ENCODE peak calls at places on chromosomes 2 and 18, in six cellular contexts. N is CD8-positive, alpha-beta T cell; M is pancreas; J is spleen; H is WERI-Rb-1; Q is cardiac fibroblast. X is an unnamed sample.

GRCh38 chr2:166180951-166181812 is 53.4 kb upstream of the SCN1A start:
- DNase-seq in N (no peak), M (peak; percentile 60), J (peak; percentile 71), H (peak; percentile 62), Q (peak; percentile 62), X (peak; percentile 66)

GRCh38 chr2:86541282-86541681 is 22.0 kb downstream of the CHMP3 start:
- DNase-seq in N (no peak), M (no peak), J (no peak), H (no peak), Q (peak; percentile 56), X (no peak)

GRCh38 chr2:226637383-226637782 is 162.2 kb downstream of the IRS1 start:
- DNase-seq in N (no peak), M (no peak), J (no peak), H (no peak), Q (no peak), X (no peak)

GRCh38 chr18:60978338-60978737 is 354.9 kb upstream of the CDH20 start:
- DNase-seq in N (no peak), M (no peak), J (no peak), H (no peak), Q (peak; percentile 64), X (no peak)

GRCh38 chr2:157874997-157875719 is 972 bp downstream of the ACVR1 start:
- DNase-seq in N (no peak), M (peak; percentile 60), J (peak; percentile 80), H (peak; percentile 38), Q (peak; percentile 83), X (no peak)

GRCh38 chr18:3486514-3486913 is 36.5 kb downstream of the TGIF1 start:
- DNase-seq in N (no peak), M (no peak), J (peak; percentile 77), H (no peak), Q (no peak), X (no peak)

GRCh38 chr2:158457826-158458616 is 1.3 kb downstream of the PKP4 start:
- DNase-seq in N (peak; percentile 26), M (peak; percentile 93), J (no peak), H (peak; percentile 63), Q (peak; percentile 60), X (peak; percentile 56)

GRCh38 chr2:73085691-73086090 is 14.2 kb upstream of the SFXN5 start:
- DNase-seq in N (peak; percentile 69), M (peak; percentile 92), J (peak; percentile 95), H (peak; percentile 92), Q (peak; percentile 79), X (peak; percentile 81)

GRCh38 chr18:28159055-28159454 is 17.9 kb downstream of the CDH2 start:
- DNase-seq in N (no peak), M (no peak), J (no peak), H (peak; percentile 59), Q (no peak), X (no peak)

GRCh38 chr2:9972621-9973445 is 21.3 kb downstream of the GRHL1 start:
- DNase-seq in N (no peak), M (no peak), J (no peak), H (no peak), Q (peak; percentile 55), X (no peak)

GRCh38 chr2:37201208-37201607 is 4.9 kb downstream of the CEBPZOS start:
- DNase-seq in N (no peak), M (no peak), J (no peak), H (no peak), Q (no peak), X (no peak)

GRCh38 chr2:112182581-112183034 is 44.4 kb downstream of the FBLN7 start:
- DNase-seq in N (no peak), M (no peak), J (no peak), H (no peak), Q (no peak), X (no peak)

GRCh38 chr2:129467941-129468340 is 511.5 kb upstream of the RAB6C start:
- DNase-seq in N (no peak), M (no peak), J (no peak), H (no peak), Q (no peak), X (no peak)

GRCh38 chr2:240810199-240810598 is 9.8 kb downstream of the KIF1A start:
- DNase-seq in N (no peak), M (no peak), J (no peak), H (no peak), Q (no peak), X (no peak)
- TF ChIP-seq CTCF in N (no peak), M (no peak), J (no peak), H (no peak), Q (no peak), X (peak; percentile 28)

GRCh38 chr2:68169308-68169707 is 11.6 kb downstream of the PNO1 start:
- DNase-seq in N (no peak), M (no peak), J (no peak), H (no peak), Q (no peak), X (no peak)

GRCh38 chr2:68171684-68172083 is 14.0 kb downstream of the PNO1 start:
- DNase-seq in N (no peak), M (no peak), J (no peak), H (no peak), Q (no peak), X (no peak)

GRCh38 chr2:68171146-68171545 is 13.5 kb downstream of the PNO1 start:
- DNase-seq in N (no peak), M (no peak), J (no peak), H (no peak), Q (no peak), X (no peak)

GRCh38 chr2:68163641-68164040 is 6.0 kb downstream of the PNO1 start:
- DNase-seq in N (no peak), M (no peak), J (no peak), H (peak; percentile 82), Q (no peak), X (no peak)

DNA sequence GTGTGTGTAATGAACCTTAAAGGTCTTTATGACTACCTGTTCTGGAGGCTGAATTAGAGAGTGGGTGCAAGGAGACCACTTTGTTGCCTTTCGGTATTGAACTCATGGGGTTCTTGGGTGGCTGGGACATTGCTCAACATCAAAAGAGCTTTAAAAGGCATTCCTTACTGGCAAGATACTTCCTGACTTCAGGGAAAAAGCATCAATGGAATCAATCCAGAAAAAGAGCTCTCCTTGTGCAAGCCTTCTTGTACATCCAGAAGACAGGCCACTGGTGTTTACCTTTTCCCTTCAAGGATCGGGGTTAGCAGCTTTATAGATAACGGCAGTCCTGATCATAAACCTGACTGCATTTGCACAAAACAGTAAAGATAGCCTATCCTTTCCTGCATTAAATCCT is 9.5 kb downstream of the PNO1 start:
- DNase-seq in N (no peak), M (no peak), J (no peak), H (no peak), Q (peak; percentile 39), X (no peak)
- TF ChIP-seq CTCF in N (no peak), M (no peak), J (no peak), H (no peak), Q (no peak), X (no peak)

DNA sequence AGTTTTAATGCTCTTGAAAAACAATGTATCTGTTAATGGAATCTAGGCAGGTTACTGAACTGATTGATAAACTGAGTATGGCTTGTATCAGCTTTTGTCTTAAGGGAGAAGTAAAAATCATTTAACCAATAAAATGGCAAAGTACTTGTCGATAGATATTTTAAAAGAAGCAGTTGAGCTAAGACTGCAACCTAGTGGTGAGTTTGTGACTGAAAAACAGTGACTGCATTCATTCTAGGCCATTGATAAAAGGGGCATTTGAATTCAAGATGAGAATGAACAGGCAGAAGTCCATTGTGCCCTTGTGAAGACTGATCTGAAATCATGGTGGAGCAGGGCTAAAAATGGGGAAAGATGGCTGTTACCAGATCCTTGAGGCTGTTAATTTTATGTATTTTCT is 59.4 kb upstream of the MSTN start:
- DNase-seq in N (no peak), M (no peak), J (no peak), H (no peak), Q (peak; percentile 34), X (no peak)
- TF ChIP-seq CTCF in N (no peak), M (peak; percentile 18), J (no peak), H (peak; percentile 51), Q (peak; percentile 42), X (peak; percentile 57)

GRCh38 chr18:63895190-63895589 is 7.7 kb downstream of the SERPINB2 start:
- DNase-seq in N (no peak), M (no peak), J (no peak), H (no peak), Q (no peak), X (no peak)
- TF ChIP-seq CTCF in N (no peak), M (no peak), J (no peak), H (no peak), Q (no peak), X (no peak)

GRCh38 chr2:69815717-69816116 is 13.7 kb upstream of the GMCL1 start:
- DNase-seq in N (no peak), M (no peak), J (no peak), H (no peak), Q (no peak), X (no peak)

GRCh38 chr2:69817739-69818494 is 11.5 kb upstream of the GMCL1 start:
- DNase-seq in N (no peak), M (no peak), J (no peak), H (no peak), Q (peak; percentile 62), X (no peak)

GRCh38 chr2:69811591-69811990 is 17.9 kb upstream of the GMCL1 start:
- DNase-seq in N (no peak), M (no peak), J (no peak), H (no peak), Q (no peak), X (no peak)

DNA sequence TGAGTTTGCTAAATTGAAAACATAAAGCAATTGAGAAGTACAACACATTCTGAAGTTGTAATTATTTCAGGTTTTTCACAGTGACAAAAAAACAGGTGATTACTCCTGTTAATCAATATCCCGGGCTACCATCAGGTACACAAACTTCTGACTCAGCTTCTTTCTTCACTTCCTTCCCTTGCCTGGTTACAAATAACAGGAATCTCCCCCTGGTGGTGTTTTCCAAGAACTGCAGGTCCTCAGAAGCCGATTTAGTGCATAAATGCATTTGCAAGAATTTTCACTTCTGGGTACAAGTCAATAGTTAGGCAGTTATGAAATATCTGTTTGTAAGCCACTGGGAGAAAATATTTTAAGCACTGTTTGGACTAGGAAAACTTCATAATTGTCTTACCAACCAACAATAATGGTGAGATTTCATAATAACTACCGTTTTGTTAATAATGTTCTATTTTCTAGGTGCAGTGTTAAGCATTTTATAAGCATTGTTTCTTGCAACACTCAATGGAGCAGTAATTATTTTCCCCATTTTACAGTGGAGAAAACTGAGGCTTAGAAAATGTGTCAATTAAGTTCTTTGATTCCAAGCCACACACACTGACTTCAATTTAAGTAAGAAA is 12.4 kb upstream of the GMCL1 start:
- DNase-seq in N (peak; percentile 45), M (no peak), J (no peak), H (peak; percentile 85), Q (peak; percentile 93), X (peak; percentile 59)
- TF ChIP-seq CTCF in N (peak; percentile 94), M (peak; percentile 87), J (peak; percentile 97), H (peak; percentile 69), Q (peak; percentile 84), X (peak; percentile 96)

GRCh38 chr18:73646196-73646595 is 501.4 kb downstream of the FBXO15 start:
- DNase-seq in N (no peak), M (no peak), J (no peak), H (no peak), Q (peak; percentile 24), X (no peak)
- TF ChIP-seq CTCF in N (no peak), M (no peak), J (no peak), H (no peak), Q (no peak), X (no peak)

X was measured in neural crest cell.